ENCODE peak calls at places on chromosomes 12 and 14, in ten cellular contexts. One of them, this sample, is unnamed.

GRCh38 chr12:111406474-111407370 is 999 bp downstream of the SH2B3 start:
- DNase-seq in bronchial epithelial cell: no peak
- DNase-seq in CD8-positive, alpha-beta T cell: peak; percentile 55
- DNase-seq in NCI-H2171 treated with DMSO at 0.1 percent for 48 hours: no peak
- DNase-seq in ACHN: peak; percentile 40
- DNase-seq in RPMI7951: no peak
- DNase-seq in activated B cell treated with CpG ODN at 0.5 μM for 24 hours: peak; percentile 60
- DNase-seq in Peyer's patch: peak; percentile 75
- DNase-seq in activated naive CD4-positive, alpha-beta T cell: no peak
- DNase-seq in KG1: no peak
- DNase-seq in this sample: no peak

GRCh38 chr12:94649349-94650142 is 811 bp downstream of the TMCC3 start:
- DNase-seq in Peyer's patch: no peak
- DNase-seq in NCI-H2171 treated with DMSO at 0.1 percent for 48 hours: peak; percentile 47
- DNase-seq in activated naive CD4-positive, alpha-beta T cell: no peak
- DNase-seq in ACHN: peak; percentile 50
- DNase-seq in CD8-positive, alpha-beta T cell: peak; percentile 30
- DNase-seq in activated B cell treated with CpG ODN at 0.5 μM for 24 hours: peak; percentile 55
- DNase-seq in RPMI7951: peak; percentile 27
- DNase-seq in bronchial epithelial cell: peak; percentile 35
- DNase-seq in KG1: no peak
- DNase-seq in this sample: peak; percentile 14

GRCh38 chr12:111150894-111151293 is 218.0 kb downstream of the PHETA1 start:
- DNase-seq in RPMI7951: no peak
- DNase-seq in CD8-positive, alpha-beta T cell: no peak
- DNase-seq in Peyer's patch: no peak
- DNase-seq in activated naive CD4-positive, alpha-beta T cell: no peak
- DNase-seq in activated B cell treated with CpG ODN at 0.5 μM for 24 hours: no peak
- DNase-seq in ACHN: no peak
- DNase-seq in bronchial epithelial cell: no peak
- DNase-seq in NCI-H2171 treated with DMSO at 0.1 percent for 48 hours: no peak
- DNase-seq in KG1: no peak
- DNase-seq in this sample: no peak

GRCh38 chr14:39841088-39841487 is 408.9 kb upstream of the FBXO33 start:
- DNase-seq in Peyer's patch: no peak
- DNase-seq in bronchial epithelial cell: peak; percentile 6
- DNase-seq in ACHN: no peak
- DNase-seq in RPMI7951: no peak
- DNase-seq in activated naive CD4-positive, alpha-beta T cell: no peak
- DNase-seq in KG1: no peak
- DNase-seq in activated B cell treated with CpG ODN at 0.5 μM for 24 hours: no peak
- DNase-seq in CD8-positive, alpha-beta T cell: no peak
- DNase-seq in NCI-H2171 treated with DMSO at 0.1 percent for 48 hours: no peak
- DNase-seq in this sample: no peak

GRCh38 chr12:63387736-63388135 is 236.7 kb upstream of the AVPR1A start:
- DNase-seq in CD8-positive, alpha-beta T cell: no peak
- DNase-seq in activated B cell treated with CpG ODN at 0.5 μM for 24 hours: no peak
- DNase-seq in Peyer's patch: no peak
- DNase-seq in KG1: no peak
- DNase-seq in NCI-H2171 treated with DMSO at 0.1 percent for 48 hours: no peak
- DNase-seq in RPMI7951: no peak
- DNase-seq in ACHN: no peak
- DNase-seq in activated naive CD4-positive, alpha-beta T cell: no peak
- DNase-seq in bronchial epithelial cell: no peak
- DNase-seq in this sample: no peak

GRCh38 chr14:100761481-100761880 is 34.8 kb downstream of the DLK1 start:
- DNase-seq in NCI-H2171 treated with DMSO at 0.1 percent for 48 hours: no peak
- DNase-seq in activated naive CD4-positive, alpha-beta T cell: no peak
- DNase-seq in Peyer's patch: no peak
- DNase-seq in activated B cell treated with CpG ODN at 0.5 μM for 24 hours: no peak
- DNase-seq in RPMI7951: peak; percentile 53
- DNase-seq in bronchial epithelial cell: peak; percentile 98
- DNase-seq in CD8-positive, alpha-beta T cell: no peak
- DNase-seq in ACHN: no peak
- DNase-seq in KG1: no peak
- DNase-seq in this sample: no peak

GRCh38 chr12:67526129-67526528 is 122.4 kb upstream of the DYRK2 start:
- DNase-seq in KG1: no peak
- DNase-seq in RPMI7951: no peak
- DNase-seq in ACHN: no peak
- DNase-seq in Peyer's patch: no peak
- DNase-seq in activated B cell treated with CpG ODN at 0.5 μM for 24 hours: no peak
- DNase-seq in activated naive CD4-positive, alpha-beta T cell: no peak
- DNase-seq in CD8-positive, alpha-beta T cell: no peak
- DNase-seq in NCI-H2171 treated with DMSO at 0.1 percent for 48 hours: no peak
- DNase-seq in bronchial epithelial cell: no peak
- DNase-seq in this sample: no peak

GRCh38 chr14:95098984-95099599 is 58.2 kb downstream of the DICER1 start:
- DNase-seq in RPMI7951: peak; percentile 56
- DNase-seq in ACHN: peak; percentile 68
- DNase-seq in NCI-H2171 treated with DMSO at 0.1 percent for 48 hours: peak; percentile 40
- DNase-seq in bronchial epithelial cell: peak; percentile 58
- DNase-seq in activated naive CD4-positive, alpha-beta T cell: no peak
- DNase-seq in CD8-positive, alpha-beta T cell: peak; percentile 33
- DNase-seq in Peyer's patch: peak; percentile 21
- DNase-seq in KG1: no peak
- DNase-seq in activated B cell treated with CpG ODN at 0.5 μM for 24 hours: no peak
- DNase-seq in this sample: peak; percentile 44

GRCh38 chr12:20525064-20525610 is 156.8 kb downstream of the PDE3A start:
- DNase-seq in KG1: no peak
- DNase-seq in CD8-positive, alpha-beta T cell: no peak
- DNase-seq in activated B cell treated with CpG ODN at 0.5 μM for 24 hours: no peak
- DNase-seq in activated naive CD4-positive, alpha-beta T cell: no peak
- DNase-seq in RPMI7951: no peak
- DNase-seq in Peyer's patch: no peak
- DNase-seq in bronchial epithelial cell: peak; percentile 18
- DNase-seq in NCI-H2171 treated with DMSO at 0.1 percent for 48 hours: no peak
- DNase-seq in ACHN: no peak
- DNase-seq in this sample: no peak

GRCh38 chr12:105100207-105100985 is 7.1 kb upstream of the WASHC4 start:
- DNase-seq in activated naive CD4-positive, alpha-beta T cell: no peak
- DNase-seq in KG1: no peak
- DNase-seq in activated B cell treated with CpG ODN at 0.5 μM for 24 hours: no peak
- DNase-seq in RPMI7951: peak; percentile 65
- DNase-seq in Peyer's patch: no peak
- DNase-seq in bronchial epithelial cell: peak; percentile 63
- DNase-seq in NCI-H2171 treated with DMSO at 0.1 percent for 48 hours: no peak
- DNase-seq in CD8-positive, alpha-beta T cell: no peak
- DNase-seq in ACHN: peak; percentile 56
- DNase-seq in this sample: no peak

GRCh38 chr12:132899033-132899432 is 11.6 kb upstream of the CHFR start:
- DNase-seq in bronchial epithelial cell: peak; percentile 31
- DNase-seq in NCI-H2171 treated with DMSO at 0.1 percent for 48 hours: no peak
- DNase-seq in activated B cell treated with CpG ODN at 0.5 μM for 24 hours: no peak
- DNase-seq in CD8-positive, alpha-beta T cell: no peak
- DNase-seq in RPMI7951: no peak
- DNase-seq in ACHN: no peak
- DNase-seq in activated naive CD4-positive, alpha-beta T cell: no peak
- DNase-seq in Peyer's patch: no peak
- DNase-seq in KG1: no peak
- DNase-seq in this sample: no peak

GRCh38 chr14:105075364-105076295 is 10.4 kb upstream of the GPR132 start:
- DNase-seq in bronchial epithelial cell: no peak
- DNase-seq in ACHN: no peak
- DNase-seq in activated B cell treated with CpG ODN at 0.5 μM for 24 hours: peak; percentile 40
- DNase-seq in KG1: no peak
- DNase-seq in RPMI7951: no peak
- DNase-seq in CD8-positive, alpha-beta T cell: no peak
- DNase-seq in Peyer's patch: peak; percentile 72
- DNase-seq in activated naive CD4-positive, alpha-beta T cell: no peak
- DNase-seq in NCI-H2171 treated with DMSO at 0.1 percent for 48 hours: peak; percentile 86
- DNase-seq in this sample: peak; percentile 62

This sample was measured in NCI-H524 treated with DMSO at 0.1 percent for 48 hours.